ENCODE peak calls at places on chromosomes 13 and 19, in seven cellular contexts. K is transverse colon, B is GM23338, U is endothelial cell of umbilical vein, T is suprapubic skin, C is SK-N-SH, E is breast epithelium. H is an unnamed sample.

GRCh38 chr19:36514012-36514612 is 14.0 kb downstream of the ZNF260 start:
- DNase-seq in K (no peak), B (no peak), U (no peak), T (no peak), C (no peak), E (no peak), H (no peak)

GRCh38 chr13:73138967-73139491 is 80.2 kb downstream of the KLF5 start:
- DNase-seq in K (peak), B (peak), U (no peak), T (no peak), C (no peak), E (no peak), H (no peak)

GRCh38 chr13:71300602-71301001 is 566.4 kb downstream of the DACH1 start:
- DNase-seq in K (no peak), B (no peak), U (no peak), T (no peak), C (no peak), E (no peak), H (no peak)

GRCh38 chr19:9306443-9306842 is 3.2 kb downstream of the ZNF699 start:
- DNase-seq in K (no peak), B (no peak), U (no peak), T (no peak), C (no peak), E (no peak), H (no peak)

GRCh38 chr13:26760835-26761582 is 423 bp upstream of the GPR12 start:
- DNase-seq in K (no peak), B (peak), U (no peak), T (no peak), C (peak), E (no peak), H (no peak)

GRCh38 chr19:29277107-29277506 is 64.2 kb upstream of the UQCRFS1 start:
- DNase-seq in K (peak), B (peak), U (no peak), T (no peak), C (no peak), E (no peak), H (no peak)

GRCh38 chr13:91145806-91146205 is 201.7 kb upstream of the MIR17HG start:
- DNase-seq in K (no peak), B (no peak), U (no peak), T (no peak), C (no peak), E (no peak), H (no peak)

GRCh38 chr19:344625-345319 is at the start of gene MIER2:
- DNase-seq in K (peak), B (peak), U (peak), T (no peak), C (peak), E (peak), H (peak)

GRCh38 chr19:20038358-20039202 is 725 bp downstream of the ZNF682 start:
- DNase-seq in K (no peak), B (no peak), U (no peak), T (no peak), C (no peak), E (no peak), H (no peak)

GRCh38 chr19:6060600-6061391 is 49.5 kb downstream of the RFX2 start:
- DNase-seq in K (no peak), B (no peak), U (peak), T (no peak), C (peak), E (peak), H (peak)

GRCh38 chr19:12984683-12985048 is 10.6 kb upstream of the NFIX start:
- DNase-seq in K (no peak), B (no peak), U (no peak), T (no peak), C (no peak), E (no peak), H (no peak)

GRCh38 chr19:9936151-9937000 is at the start of gene OLFM2:
- DNase-seq in K (no peak), B (peak), U (no peak), T (no peak), C (peak), E (no peak), H (no peak)

GRCh38 chr19:13995017-13995728 is 10.9 kb downstream of the RFX1 start:
- DNase-seq in K (no peak), B (no peak), U (no peak), T (no peak), C (no peak), E (no peak), H (no peak)

GRCh38 chr13:49669735-49670309 is 21.5 kb downstream of the EBPL start:
- DNase-seq in K (peak), B (peak), U (peak), T (no peak), C (peak), E (peak), H (peak)

GRCh38 chr13:113732961-113733950 is 25.8 kb upstream of the TMEM255B start:
- DNase-seq in K (no peak), B (no peak), U (no peak), T (no peak), C (no peak), E (no peak), H (no peak)

GRCh38 chr13:112637017-112637801 is 49.3 kb upstream of the TUBGCP3 start:
- DNase-seq in K (no peak), B (peak), U (no peak), T (no peak), C (no peak), E (no peak), H (no peak)

GRCh38 chr13:20193142-20193923 is 595 bp upstream of the GJB2 start:
- DNase-seq in K (no peak), B (peak), U (no peak), T (no peak), C (no peak), E (no peak), H (no peak)

GRCh38 chr13:113589251-113589960 is 4.9 kb downstream of the TFDP1 start:
- DNase-seq in K (peak), B (no peak), U (no peak), T (no peak), C (no peak), E (no peak), H (no peak)

GRCh38 chr19:58261600-58261967 is 17.2 kb upstream of the ZNF8 start:
- DNase-seq in K (no peak), B (no peak), U (no peak), T (no peak), C (no peak), E (no peak), H (no peak)

GRCh38 chr19:1264801-1265610 is 4.1 kb upstream of the CIRBP start:
- DNase-seq in K (peak), B (peak), U (peak), T (no peak), C (no peak), E (peak), H (peak)

GRCh38 chr19:46615966-46616365 is 8.9 kb downstream of the PTGIR start:
- DNase-seq in K (no peak), B (no peak), U (no peak), T (no peak), C (no peak), E (no peak), H (no peak)

GRCh38 chr19:12721656-12722565 is 1.8 kb downstream of the TNPO2 start:
- DNase-seq in K (peak), B (peak), U (peak), T (peak), C (peak), E (peak), H (peak)

GRCh38 chr19:41997121-41997850 is 3.3 kb upstream of the ATP1A3 start:
- DNase-seq in K (peak), B (peak), U (no peak), T (no peak), C (peak), E (no peak), H (peak)

GRCh38 chr19:29084266-29084665 is 128.7 kb downstream of the UQCRFS1 start:
- DNase-seq in K (no peak), B (peak), U (no peak), T (no peak), C (peak), E (no peak), H (no peak)

GRCh38 chr13:43985437-43986051 is 105.8 kb downstream of the LACC1 start:
- DNase-seq in K (no peak), B (no peak), U (no peak), T (no peak), C (no peak), E (no peak), H (no peak)

GRCh38 chr19:17835182-17836006 is 12.4 kb downstream of the JAK3 start:
- DNase-seq in K (no peak), B (no peak), U (no peak), T (no peak), C (no peak), E (no peak), H (no peak)

GRCh38 chr13:100235311-100235901 is 146.5 kb downstream of the PCCA start:
- DNase-seq in K (no peak), B (peak), U (peak), T (no peak), C (peak), E (no peak), H (peak)

GRCh38 chr13:98144501-98145350 is 1.8 kb downstream of the FARP1 start:
- DNase-seq in K (no peak), B (peak), U (peak), T (no peak), C (peak), E (no peak), H (peak)

GRCh38 chr19:1396019-1396767 is 5.1 kb downstream of the GAMT start:
- DNase-seq in K (no peak), B (no peak), U (no peak), T (no peak), C (no peak), E (no peak), H (no peak)

GRCh38 chr19:41298327-41298964 is 11.5 kb upstream of the CCDC97 start:
- DNase-seq in K (peak), B (no peak), U (peak), T (no peak), C (no peak), E (peak), H (no peak)

GRCh38 chr13:40292108-40292507 is 374.3 kb downstream of the FOXO1 start:
- DNase-seq in K (no peak), B (no peak), U (no peak), T (no peak), C (no peak), E (no peak), H (no peak)

GRCh38 chr13:28089065-28089464 is 11.3 kb downstream of the FLT3 start:
- DNase-seq in K (no peak), B (no peak), U (no peak), T (no peak), C (no peak), E (no peak), H (no peak)

GRCh38 chr19:44807652-44808462 is 1.0 kb upstream of the BCAM start:
- DNase-seq in K (peak), B (peak), U (peak), T (no peak), C (peak), E (peak), H (peak)

GRCh38 chr19:49662011-49662410 is 3.6 kb downstream of the IRF3 start:
- DNase-seq in K (no peak), B (no peak), U (no peak), T (no peak), C (no peak), E (no peak), H (no peak)

GRCh38 chr19:6516018-6516658 is 14.0 kb upstream of the TUBB4A start:
- DNase-seq in K (peak), B (peak), U (peak), T (peak), C (peak), E (peak), H (peak)

GRCh38 chr13:36344886-36345437 is 1.2 kb downstream of the SPART start:
- DNase-seq in K (no peak), B (peak), U (no peak), T (no peak), C (no peak), E (no peak), H (peak)

DNA sequence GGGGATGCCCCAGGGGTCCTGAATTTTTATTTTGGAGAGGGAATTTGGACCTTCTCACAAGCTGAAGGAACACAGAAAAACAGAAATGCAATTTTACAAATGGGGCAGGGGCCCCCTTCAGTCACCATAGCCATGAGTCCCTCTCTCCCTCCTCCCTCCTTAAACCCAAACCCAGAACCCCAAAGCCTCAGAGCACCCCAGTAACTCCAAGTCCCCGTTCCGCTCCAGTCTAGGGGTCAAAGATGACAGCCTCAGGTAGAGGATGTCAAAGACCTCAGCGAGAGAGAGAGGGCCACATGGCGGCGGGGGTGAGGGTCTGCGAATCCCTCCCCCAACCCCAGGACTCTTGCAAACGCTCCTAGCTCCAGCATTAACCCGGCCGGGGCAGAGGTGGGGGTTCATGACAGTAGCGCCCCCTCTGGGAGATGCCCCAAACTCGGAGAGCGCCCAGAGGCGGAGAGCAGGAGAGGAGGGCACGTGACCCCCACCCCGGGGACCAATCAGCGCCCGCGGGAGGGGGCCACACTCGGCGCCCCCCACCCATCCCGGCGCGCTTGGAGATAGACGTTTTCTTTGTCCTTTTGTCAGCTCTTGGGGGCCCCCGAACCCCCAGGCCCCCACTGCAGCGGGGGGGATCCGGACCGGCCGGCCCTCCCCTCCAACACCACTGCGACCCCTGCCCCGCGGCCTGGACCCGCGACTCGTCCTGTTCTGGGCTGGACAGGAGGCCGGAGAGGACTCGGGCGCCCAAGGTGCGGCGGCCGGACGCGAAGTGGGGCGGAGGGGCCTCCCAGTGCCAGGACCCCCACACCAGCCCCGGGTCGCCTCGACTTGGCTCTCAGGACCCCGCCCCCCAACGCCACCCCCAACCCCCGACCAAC is 20.8 kb upstream of the SEMA6B start:
- DNase-seq in K (no peak), B (peak), U (no peak), T (no peak), C (peak), E (no peak), H (no peak)
- TF ChIP-seq CTCF in K (no peak), B (peak), U (no peak), T (no peak), C (peak), E (no peak), H (no peak)

GRCh38 chr19:3176715-3177501 is 1.7 kb upstream of the S1PR4 start:
- DNase-seq in K (peak), B (no peak), U (no peak), T (no peak), C (no peak), E (no peak), H (no peak)
- TF ChIP-seq POLR2AphosphoS5 in K (peak), B (no peak), U (no peak), T (no peak), C (no peak), E (no peak), H (no peak)

GRCh38 chr19:16779539-16780163 is 49.5 kb upstream of the SIN3B start:
- DNase-seq in K (no peak), B (no peak), U (no peak), T (no peak), C (no peak), E (no peak), H (no peak)

GRCh38 chr19:16777811-16778210 is 51.4 kb upstream of the SIN3B start:
- DNase-seq in K (no peak), B (no peak), U (no peak), T (no peak), C (no peak), E (no peak), H (no peak)

GRCh38 chr19:16773939-16774338 is 54.3 kb downstream of the NWD1 start:
- DNase-seq in K (no peak), B (no peak), U (no peak), T (no peak), C (no peak), E (no peak), H (no peak)

GRCh38 chr19:16782719-16783118 is 46.5 kb upstream of the SIN3B start:
- DNase-seq in K (no peak), B (no peak), U (no peak), T (no peak), C (no peak), E (no peak), H (no peak)

DNA sequence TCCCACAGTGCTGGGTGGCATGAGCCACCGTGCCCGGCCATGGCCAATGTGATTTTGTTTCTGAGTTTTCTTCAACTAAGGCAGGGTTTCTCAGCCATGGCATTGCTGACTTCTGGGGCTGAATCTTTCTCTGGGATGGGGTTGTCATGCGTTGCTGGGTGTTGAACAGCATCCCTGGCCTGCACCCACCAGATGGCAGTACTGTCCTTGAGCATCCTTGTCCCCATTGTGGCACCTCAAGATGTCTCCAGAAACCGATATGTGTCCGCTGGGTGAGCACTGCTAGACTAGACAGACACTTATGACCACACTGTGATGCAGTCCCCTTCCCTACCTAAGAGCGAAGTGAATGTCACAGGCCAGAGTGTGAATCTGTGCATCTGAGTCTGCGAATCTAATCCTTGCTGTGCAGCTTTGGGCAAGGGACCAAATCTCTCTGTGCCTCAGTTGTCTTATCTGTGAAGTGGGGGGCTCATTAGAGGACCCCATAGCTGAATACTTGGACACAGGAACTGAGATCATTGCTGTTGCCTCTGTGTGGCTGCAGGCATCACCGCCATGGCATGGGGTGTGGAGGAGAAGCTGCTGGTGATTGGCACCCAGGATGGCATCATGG is 50.3 kb upstream of the SIN3B start:
- DNase-seq in K (peak), B (peak), U (peak), T (no peak), C (peak), E (no peak), H (no peak)
- TF ChIP-seq CTCF in K (peak), B (peak), U (peak), T (peak), C (peak), E (no peak), H (peak)

DNA sequence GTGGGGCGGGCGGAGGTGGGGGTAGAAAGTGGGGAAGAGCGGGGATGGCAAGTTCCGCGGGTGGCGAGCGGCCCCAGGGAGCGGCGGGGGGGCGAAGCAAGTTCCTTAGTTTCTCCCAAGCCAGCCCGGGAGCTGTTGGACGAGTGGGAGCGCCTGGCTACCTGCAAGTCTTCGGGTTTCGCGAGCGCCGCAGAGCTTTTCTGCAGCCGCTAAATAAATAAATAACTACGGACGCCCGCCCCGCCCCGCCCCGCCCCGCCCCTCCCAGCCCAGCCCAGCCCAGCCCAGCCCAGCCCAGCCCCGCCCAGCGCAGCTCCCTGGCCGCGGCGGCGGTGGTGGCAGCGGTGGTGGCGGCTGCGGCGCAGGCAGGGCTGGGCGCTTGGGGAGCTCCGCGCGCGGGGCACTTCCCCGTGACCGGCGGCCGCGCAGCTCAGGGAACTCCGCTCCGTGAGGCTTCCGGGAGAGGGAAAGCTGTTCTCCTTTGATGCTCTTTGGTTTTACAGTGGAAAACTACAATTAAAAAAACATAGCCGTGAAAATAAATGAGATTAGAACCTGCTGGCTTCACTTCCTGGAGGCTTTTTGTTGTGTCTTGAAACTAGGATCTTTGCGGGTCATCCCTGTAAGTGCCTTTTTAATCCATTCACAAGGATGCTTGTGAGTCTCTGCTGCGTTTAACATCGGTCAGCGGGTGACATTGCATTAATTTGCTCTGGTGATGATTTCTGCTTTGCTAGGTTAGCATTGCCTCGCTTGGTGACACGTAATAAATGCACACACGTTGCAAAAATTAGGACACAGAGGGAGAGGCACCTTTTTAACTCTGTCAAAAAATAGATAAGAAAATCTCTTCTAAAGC is at the start of gene UBE2L5:
- DNase-seq in K (peak), B (peak), U (peak), T (peak), C (peak), E (peak), H (peak)
- TF ChIP-seq POLR2AphosphoS5 in K (peak), B (peak), U (no peak), T (no peak), C (no peak), E (peak), H (peak)